ENCODE peak calls at places on chromosomes 2 and 18, in seven cellular contexts. W is GM12878, X is K562, Q is HepG2, E is SK-N-SH, N is GM12892, H is H1. C is an unnamed sample.

GRCh38 chr2:24872344-24873115 is 47.5 kb downstream of the ADCY3 start:
- DNase-seq in X (no peak), Q (no peak), N (no peak), W (no peak), E (no peak), H (no peak), C (no peak)

GRCh38 chr18:79294235-79294634 is 101.5 kb upstream of the NFATC1 start:
- DNase-seq in H (no peak), N (no peak), Q (no peak), E (no peak), X (no peak), W (no peak), C (no peak)

GRCh38 chr2:233691443-233692433 is 952 bp upstream of the UGT1A6 start:
- DNase-seq in Q (no peak), W (no peak), N (no peak), X (no peak), E (no peak), H (no peak), C (no peak)

GRCh38 chr2:145091011-145091744 is 571.3 kb upstream of the ZEB2 start:
- DNase-seq in X (no peak), H (no peak), W (no peak), N (no peak), Q (no peak), E (no peak), C (no peak)

GRCh38 chr2:128380061-128380889 is 61.6 kb upstream of the HS6ST1 start:
- DNase-seq in N (no peak), X (no peak), W (no peak), Q (no peak), H (no peak), E (no peak), C (no peak)

GRCh38 chr2:168348076-168348475 is 100.7 kb upstream of the STK39 start:
- DNase-seq in X (peak; percentile 57), H (no peak), Q (peak; percentile 73), E (peak; percentile 40), W (no peak), N (no peak), C (no peak)

GRCh38 chr2:45793998-45794720 is 142.7 kb downstream of the PRKCE start:
- DNase-seq in E (no peak), N (no peak), H (no peak), X (no peak), Q (no peak), W (no peak), C (no peak)

GRCh38 chr2:70069049-70069448 is 18.2 kb upstream of the PCBP1 start:
- DNase-seq in E (no peak), N (no peak), W (peak; percentile 83), H (no peak), X (no peak), Q (peak; percentile 88), C (no peak)

GRCh38 chr2:157596992-157597681 is 31.5 kb downstream of the ACVR1C start:
- DNase-seq in W (no peak), Q (no peak), H (peak; percentile 83), N (peak; percentile 33), E (peak; percentile 57), X (no peak), C (peak; percentile 31)

GRCh38 chr2:216014006-216014405 is 655 bp upstream of the MREG start:
- DNase-seq in W (no peak), Q (no peak), X (no peak), H (no peak), E (no peak), N (no peak), C (no peak)

GRCh38 chr2:212686285-212686895 is 147.8 kb upstream of the ERBB4 start:
- DNase-seq in W (peak; percentile 60), E (peak; percentile 53), H (peak; percentile 62), N (peak; percentile 9), X (peak; percentile 20), Q (peak; percentile 49), C (peak; percentile 22)

GRCh38 chr2:241620419-241620769 is 16.6 kb downstream of the THAP4 start:
- DNase-seq in N (no peak), Q (no peak), E (no peak), X (no peak), W (no peak), H (no peak), C (no peak)

GRCh38 chr18:10354241-10354811 is 100.1 kb upstream of the APCDD1 start:
- DNase-seq in W (no peak), X (no peak), N (no peak), E (no peak), H (no peak), Q (no peak), C (no peak)

GRCh38 chr2:210586381-210586780 is 30.0 kb downstream of the CPS1 start:
- DNase-seq in N (no peak), H (no peak), E (no peak), W (no peak), Q (no peak), X (no peak), C (no peak)

GRCh38 chr2:202270487-202270886 is 4.9 kb downstream of the NOP58 start:
- DNase-seq in Q (no peak), E (no peak), H (no peak), X (no peak), W (peak; percentile 17), N (no peak), C (no peak)

GRCh38 chr18:12361770-12362378 is 15.2 kb downstream of the AFG3L2 start:
- DNase-seq in N (no peak), E (peak; percentile 71), H (no peak), Q (no peak), W (no peak), X (no peak), C (no peak)

GRCh38 chr2:177929662-177930522 is 142.7 kb downstream of the PDE11A start:
- DNase-seq in H (no peak), W (no peak), Q (no peak), E (no peak), X (no peak), N (no peak), C (no peak)

GRCh38 chr2:97764559-97765263 is 51.3 kb downstream of the ZAP70 start:
- DNase-seq in E (no peak), W (no peak), X (no peak), H (no peak), N (no peak), Q (no peak), C (no peak)

GRCh38 chr2:172335731-172336130 is 91.7 kb upstream of the ITGA6 start:
- DNase-seq in E (no peak), N (no peak), Q (no peak), H (no peak), X (no peak), W (no peak), C (no peak)

GRCh38 chr2:195592101-195592500 is 64.9 kb upstream of the SLC39A10 start:
- DNase-seq in N (no peak), E (no peak), W (no peak), H (no peak), X (no peak), Q (no peak), C (no peak)

GRCh38 chr2:61176755-61177726 is 15.1 kb downstream of the C2orf74 start:
- DNase-seq in H (peak; percentile 93), Q (peak; percentile 94), W (peak; percentile 40), E (peak; percentile 100), X (peak; percentile 97), N (peak; percentile 99), C (peak; percentile 99)

GRCh38 chr18:59929621-59930295 is 30.0 kb downstream of the PMAIP1 start:
- DNase-seq in N (no peak), E (peak; percentile 39), W (no peak), Q (no peak), X (no peak), H (no peak), C (no peak)

GRCh38 chr2:2026851-2027250 is 282.5 kb upstream of the PXDN start:
- DNase-seq in W (no peak), N (no peak), Q (no peak), H (no peak), X (no peak), E (no peak), C (no peak)

GRCh38 chr2:135086222-135086621 is 34.1 kb downstream of the RAB3GAP1 start:
- DNase-seq in Q (no peak), N (no peak), E (no peak), W (no peak), X (no peak), H (no peak), C (no peak)

DNA sequence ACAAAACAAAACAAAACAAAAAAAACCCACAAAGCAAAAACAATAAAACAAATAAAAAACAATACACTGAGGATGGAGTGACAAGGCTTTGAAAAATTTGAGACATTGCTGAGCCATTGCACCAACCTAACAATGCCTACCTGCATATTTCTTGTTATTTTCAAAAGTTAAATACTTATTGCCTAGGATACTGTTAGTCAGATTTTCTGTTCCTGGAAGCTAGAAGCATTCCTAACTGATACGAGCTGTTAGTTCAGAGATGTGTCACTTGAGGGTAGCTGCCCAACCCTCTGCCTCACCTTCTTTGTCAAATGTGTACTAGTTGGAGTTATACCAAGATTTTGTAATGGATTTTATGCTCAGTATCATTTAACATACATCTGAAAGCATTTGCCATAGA is 187.2 kb downstream of the TXNL1 start:
- DNase-seq in W (no peak), H (no peak), Q (no peak), E (no peak), X (no peak), N (no peak), C (no peak)
- TF ChIP-seq TAF1 in W (no peak), H (no peak), Q (no peak), E (no peak), X (no peak), N (no peak), C (no peak)

DNA sequence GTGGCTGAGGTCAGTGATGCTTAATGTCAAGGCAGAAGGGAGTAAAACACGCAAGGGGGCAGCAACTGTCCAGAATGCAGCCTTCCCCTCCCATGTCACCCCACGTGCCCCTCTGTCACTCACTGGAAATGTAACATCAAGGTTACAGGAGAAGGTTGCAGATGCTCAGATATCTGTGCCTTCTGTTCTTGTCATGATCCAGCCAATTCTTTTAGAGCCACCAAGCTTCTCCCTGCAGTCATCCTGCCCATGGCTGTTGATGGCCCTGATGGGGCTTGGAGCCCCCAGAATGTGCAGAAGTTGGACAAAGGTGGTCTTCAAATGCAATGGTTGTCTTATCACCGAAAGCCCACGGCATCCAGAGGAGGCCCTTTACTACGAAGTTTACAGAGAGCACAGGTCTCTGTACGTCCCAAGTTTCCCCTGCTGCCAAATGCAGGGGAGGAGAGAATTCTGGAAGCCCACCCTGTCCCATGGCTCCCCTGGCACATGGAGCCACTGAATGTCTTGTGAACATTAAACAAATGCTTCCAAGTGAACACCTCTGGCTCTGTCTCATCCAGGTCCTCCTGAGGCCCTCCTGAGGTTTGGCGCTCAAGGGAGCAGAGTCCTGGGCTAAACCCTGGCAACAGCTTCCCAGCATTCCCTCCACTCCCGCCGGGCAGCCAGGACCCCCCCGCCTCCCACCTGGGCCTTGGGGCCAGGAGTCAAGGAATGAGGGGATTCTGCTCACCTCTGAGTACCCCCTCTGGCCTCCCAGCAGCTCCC is 4.5 kb upstream of the GPR55 start:
- DNase-seq in N (no peak), E (no peak), Q (no peak), W (no peak), X (no peak), H (no peak), C (no peak)
- TF ChIP-seq TAF1 in N (no peak), E (no peak), Q (no peak), W (no peak), X (no peak), H (no peak), C (no peak)

GRCh38 chr2:6031165-6031867 is 339.1 kb downstream of the SOX11 start:
- DNase-seq in Q (no peak), E (no peak), H (no peak), W (no peak), N (no peak), X (no peak), C (no peak)

GRCh38 chr2:6036211-6036610 is 344.0 kb downstream of the SOX11 start:
- DNase-seq in H (no peak), W (no peak), N (no peak), E (no peak), X (no peak), Q (no peak), C (no peak)
- TF ChIP-seq TAF1 in H (no peak), W (no peak), N (no peak), E (no peak), X (no peak), Q (no peak), C (no peak)

GRCh38 chr2:239278941-239279365 is 121.9 kb downstream of the HDAC4 start:
- DNase-seq in W (no peak), E (no peak), H (no peak), X (no peak), Q (no peak), N (no peak), C (no peak)
- TF ChIP-seq TAF1 in W (no peak), E (no peak), H (no peak), X (no peak), Q (no peak), N (no peak), C (no peak)